ENCODE peak calls at places on chromosomes 12 and 14, in four cellular contexts. X is K562, M is HepG2, O is SK-N-SH. P is an unnamed sample.

GRCh38 chr14:99522457-99522891 is 41.3 kb downstream of the CCNK start:
- DNase-seq in O (no peak), M (no peak), X (peak), P (no peak)

GRCh38 chr12:111164833-111165232 is 204.1 kb downstream of the PHETA1 start:
- DNase-seq in X (no peak), O (no peak), M (no peak), P (no peak)

GRCh38 chr14:38047518-38047917 is 160.2 kb upstream of the SSTR1 start:
- DNase-seq in M (no peak), X (no peak), O (no peak), P (no peak)

GRCh38 chr12:119153477-119154434 is 25.0 kb upstream of the HSPB8 start:
- DNase-seq in X (peak), O (no peak), M (no peak), P (no peak)

GRCh38 chr12:54415223-54415929 is 3.7 kb downstream of the ITGA5 start:
- DNase-seq in X (no peak), M (no peak), O (no peak), P (no peak)

GRCh38 chr12:106907411-106907810 is 48.3 kb upstream of the TMEM263 start:
- DNase-seq in M (no peak), X (no peak), O (no peak), P (no peak)

GRCh38 chr12:128449146-128449894 is 182.3 kb downstream of the TMEM132C start:
- DNase-seq in X (no peak), O (peak), M (no peak), P (peak)

GRCh38 chr12:46585854-46586621 is 213.5 kb upstream of the SLC38A2 start:
- DNase-seq in X (no peak), O (no peak), M (peak), P (peak)

GRCh38 chr14:36515896-36516718 is 3.9 kb downstream of the NKX2-1 start:
- DNase-seq in X (no peak), O (peak), M (no peak), P (no peak)

GRCh38 chr14:99728981-99729451 is 44.9 kb downstream of the CYP46A1 start:
- DNase-seq in O (no peak), X (no peak), M (no peak), P (no peak)

GRCh38 chr12:68609955-68610434 is 704 bp upstream of the RAP1B start:
- DNase-seq in X (no peak), O (peak), M (no peak), P (no peak)

GRCh38 chr14:21098134-21098891 is at the start of gene ZNF219:
- DNase-seq in O (peak), M (peak), X (peak), P (peak)

GRCh38 chr12:116427200-116427932 is 131.8 kb upstream of the MAP1LC3B2 start:
- DNase-seq in X (no peak), M (no peak), O (no peak), P (no peak)

GRCh38 chr12:113587720-113588119 is 116.0 kb upstream of the LHX5 start:
- DNase-seq in O (no peak), M (no peak), X (no peak), P (no peak)

GRCh38 chr12:113586461-113586860 is 114.8 kb upstream of the LHX5 start:
- DNase-seq in M (no peak), X (no peak), O (no peak), P (no peak)

GRCh38 chr12:113589437-113589836 is 117.8 kb upstream of the LHX5 start:
- DNase-seq in X (no peak), M (no peak), O (no peak), P (no peak)

GRCh38 chr12:113594967-113595366 is 123.3 kb upstream of the LHX5 start:
- DNase-seq in O (no peak), M (no peak), X (no peak), P (no peak)

GRCh38 chr12:113591480-113591971 is 119.9 kb upstream of the LHX5 start:
- DNase-seq in O (peak), X (peak), M (no peak), P (peak)
- TF ChIP-seq JUND in O (no peak), X (no peak), M (no peak), P (no peak)

GRCh38 chr14:65469903-65470302 is 57.4 kb downstream of the FUT8 start:
- DNase-seq in M (no peak), O (no peak), X (no peak), P (no peak)
- TF ChIP-seq JUND in M (no peak), O (no peak), X (no peak), P (no peak)

GRCh38 chr14:56205906-56206305 is 87.7 kb downstream of the PELI2 start:
- DNase-seq in M (no peak), O (no peak), X (no peak), P (no peak)
- TF ChIP-seq JUND in M (no peak), O (no peak), X (no peak), P (no peak)

GRCh38 chr14:103137721-103138482 is 14.6 kb downstream of the TNFAIP2 start:
- DNase-seq in X (no peak), M (no peak), O (no peak), P (no peak)

GRCh38 chr14:103139371-103140016 is 16.2 kb downstream of the TNFAIP2 start:
- DNase-seq in X (no peak), M (no peak), O (no peak), P (no peak)

GRCh38 chr14:103140316-103141109 is 17.3 kb downstream of the TNFAIP2 start:
- DNase-seq in M (peak), O (no peak), X (no peak), P (no peak)

GRCh38 chr14:103136388-103137271 is 13.4 kb downstream of the TNFAIP2 start:
- DNase-seq in O (no peak), M (no peak), X (peak), P (no peak)

DNA sequence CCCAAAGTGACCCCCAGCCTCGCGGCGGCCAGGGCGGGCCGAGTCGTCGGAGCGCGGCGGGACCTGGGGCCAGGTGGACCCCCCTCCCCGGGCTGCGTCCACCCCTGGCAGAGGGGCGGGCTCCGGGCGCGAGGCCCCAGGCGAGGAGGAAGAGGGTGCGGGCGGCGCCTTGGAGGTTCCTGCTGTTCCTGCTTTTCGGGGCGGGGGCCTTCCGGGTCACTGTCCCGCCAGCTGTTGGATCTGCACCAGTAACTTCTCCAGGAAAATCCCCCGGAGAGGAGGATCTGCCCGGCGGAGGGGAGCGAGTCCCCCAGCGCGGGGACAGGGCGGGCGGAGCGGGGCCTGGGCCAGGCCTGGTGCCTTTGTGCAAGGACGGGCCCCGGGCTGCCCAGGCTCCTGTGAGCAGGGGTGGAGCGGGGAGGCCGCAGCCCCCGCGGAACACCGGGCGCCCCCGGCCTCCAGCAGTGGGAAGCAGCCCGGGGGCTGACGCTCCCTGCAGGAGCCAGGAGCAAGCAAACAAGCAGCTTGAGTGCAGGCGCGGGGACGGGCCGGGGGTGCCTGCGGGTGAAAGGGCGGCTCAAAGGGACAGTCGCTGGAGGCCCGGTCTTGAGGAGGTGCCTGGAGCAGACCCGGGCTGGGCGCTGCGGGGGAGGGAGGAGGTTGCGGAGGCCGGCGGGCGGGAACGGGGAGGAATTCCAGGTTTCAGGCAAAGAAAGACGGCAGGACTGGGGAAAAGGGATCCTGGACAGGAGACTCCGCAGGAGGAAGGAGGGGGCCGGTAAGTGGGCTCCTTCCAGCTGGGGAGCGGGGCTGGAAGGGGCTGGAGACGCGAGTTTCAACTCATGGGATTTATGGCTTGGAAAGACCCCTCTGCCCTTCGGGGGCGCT is 15.5 kb downstream of the TNFAIP2 start:
- DNase-seq in M (no peak), X (no peak), O (no peak), P (no peak)
- TF ChIP-seq JUND in M (no peak), X (no peak), O (no peak), P (no peak)

GRCh38 chr14:69606258-69606657 is 5.1 kb upstream of the SUSD6 start:
- DNase-seq in X (no peak), O (no peak), M (peak), P (no peak)
- TF ChIP-seq JUND in X (no peak), O (no peak), M (no peak), P (no peak)

P was measured in T47D.